ENCODE peak calls at places on chromosomes 11 and 22, in ten cellular contexts. H is glutamatergic neuron, E is hepatocyte, S is stomach, T is heart left ventricle, Z is osteoblast, F is tibial nerve, R is fibroblast of pulmonary artery, B is omental fat pad, G is upper lobe of right lung. K is an unnamed sample.
A peak's percentile ranks its signal among the peaks of the same experiment; 100 is the strongest.

GRCh38 chr11:112307617-112308016 is 47.0 kb upstream of the PLET1 start:
- DNase-seq in H (no peak), E (no peak), S (no peak), T (no peak), Z (no peak), F (no peak), R (no peak), B (no peak), G (no peak), K (no peak)

GRCh38 chr11:124402326-124402922 is 3.6 kb upstream of the OR8B3 start:
- DNase-seq in H (peak; percentile 56), E (peak; percentile 91), S (peak; percentile 30), T (peak; percentile 54), Z (peak; percentile 88), F (no peak), R (peak; percentile 92), B (peak; percentile 63), G (no peak), K (peak; percentile 21)

GRCh38 chr11:12853652-12854296 is 155.3 kb upstream of the RASSF10 start:
- DNase-seq in H (no peak), E (peak; percentile 78), S (peak; percentile 71), T (no peak), Z (no peak), F (no peak), R (peak; percentile 52), B (no peak), G (no peak), K (no peak)

GRCh38 chr11:126419801-126420729 is 64.6 kb downstream of the ST3GAL4 start:
- DNase-seq in H (no peak), E (no peak), S (no peak), T (no peak), Z (peak; percentile 83), F (no peak), R (peak; percentile 76), B (no peak), G (no peak), K (no peak)

GRCh38 chr11:71936825-71937224 is 8.0 kb downstream of the RNF121 start:
- DNase-seq in H (no peak), E (no peak), S (no peak), T (no peak), Z (no peak), F (no peak), R (peak; percentile 69), B (no peak), G (no peak), K (no peak)

GRCh38 chr22:35424081-35424480 is 24.1 kb downstream of the MCM5 start:
- DNase-seq in H (no peak), E (no peak), S (no peak), T (no peak), Z (no peak), F (no peak), R (no peak), B (no peak), G (no peak), K (no peak)

GRCh38 chr11:108154591-108154990 is 33.2 kb downstream of the ACAT1 start:
- DNase-seq in H (no peak), E (no peak), S (no peak), T (no peak), Z (no peak), F (no peak), R (no peak), B (no peak), G (no peak), K (no peak)

GRCh38 chr11:117828641-117829368 is 4.3 kb upstream of the FXYD2 start:
- DNase-seq in H (peak; percentile 75), E (peak; percentile 84), S (peak; percentile 42), T (peak; percentile 52), Z (peak; percentile 91), F (no peak), R (peak; percentile 54), B (peak; percentile 43), G (peak; percentile 69), K (no peak)

GRCh38 chr11:57646756-57647303 is 2.9 kb downstream of the YPEL4 start:
- DNase-seq in H (no peak), E (peak; percentile 34), S (no peak), T (no peak), Z (peak; percentile 11), F (no peak), R (no peak), B (no peak), G (no peak), K (no peak)

GRCh38 chr22:35894937-35895708 is 133.5 kb downstream of the RBFOX2 start:
- DNase-seq in H (no peak), E (peak; percentile 69), S (no peak), T (peak; percentile 70), Z (no peak), F (no peak), R (peak; percentile 85), B (no peak), G (no peak), K (no peak)

GRCh38 chr22:37734402-37734700 is 37.5 kb downstream of the TRIOBP start:
- DNase-seq in H (no peak), E (no peak), S (no peak), T (no peak), Z (no peak), F (no peak), R (no peak), B (no peak), G (no peak), K (no peak)

GRCh38 chr22:37731804-37732471 is 35.1 kb downstream of the TRIOBP start:
- DNase-seq in H (no peak), E (peak; percentile 81), S (peak; percentile 65), T (no peak), Z (no peak), F (no peak), R (no peak), B (no peak), G (no peak), K (no peak)

GRCh38 chr22:37733625-37734401 is 37.0 kb downstream of the TRIOBP start:
- DNase-seq in H (no peak), E (no peak), S (peak; percentile 74), T (no peak), Z (no peak), F (no peak), R (no peak), B (no peak), G (peak; percentile 75), K (no peak)

GRCh38 chr22:37732699-37733607 is 36.1 kb downstream of the TRIOBP start:
- DNase-seq in H (no peak), E (no peak), S (no peak), T (no peak), Z (no peak), F (no peak), R (no peak), B (no peak), G (no peak), K (no peak)

GRCh38 chr22:37735054-37735453 is 38.2 kb downstream of the TRIOBP start:
- DNase-seq in H (peak; percentile 85), E (peak; percentile 70), S (peak; percentile 82), T (no peak), Z (peak; percentile 93), F (no peak), R (no peak), B (no peak), G (peak; percentile 80), K (peak; percentile 50)
- TF ChIP-seq CTCF in H (peak; percentile 71), E (peak; percentile 43), S (peak; percentile 72), T (peak; percentile 37), Z (peak; percentile 47), F (peak; percentile 32), R (peak; percentile 26), B (no peak), G (peak; percentile 44), K (peak; percentile 53)

DNA sequence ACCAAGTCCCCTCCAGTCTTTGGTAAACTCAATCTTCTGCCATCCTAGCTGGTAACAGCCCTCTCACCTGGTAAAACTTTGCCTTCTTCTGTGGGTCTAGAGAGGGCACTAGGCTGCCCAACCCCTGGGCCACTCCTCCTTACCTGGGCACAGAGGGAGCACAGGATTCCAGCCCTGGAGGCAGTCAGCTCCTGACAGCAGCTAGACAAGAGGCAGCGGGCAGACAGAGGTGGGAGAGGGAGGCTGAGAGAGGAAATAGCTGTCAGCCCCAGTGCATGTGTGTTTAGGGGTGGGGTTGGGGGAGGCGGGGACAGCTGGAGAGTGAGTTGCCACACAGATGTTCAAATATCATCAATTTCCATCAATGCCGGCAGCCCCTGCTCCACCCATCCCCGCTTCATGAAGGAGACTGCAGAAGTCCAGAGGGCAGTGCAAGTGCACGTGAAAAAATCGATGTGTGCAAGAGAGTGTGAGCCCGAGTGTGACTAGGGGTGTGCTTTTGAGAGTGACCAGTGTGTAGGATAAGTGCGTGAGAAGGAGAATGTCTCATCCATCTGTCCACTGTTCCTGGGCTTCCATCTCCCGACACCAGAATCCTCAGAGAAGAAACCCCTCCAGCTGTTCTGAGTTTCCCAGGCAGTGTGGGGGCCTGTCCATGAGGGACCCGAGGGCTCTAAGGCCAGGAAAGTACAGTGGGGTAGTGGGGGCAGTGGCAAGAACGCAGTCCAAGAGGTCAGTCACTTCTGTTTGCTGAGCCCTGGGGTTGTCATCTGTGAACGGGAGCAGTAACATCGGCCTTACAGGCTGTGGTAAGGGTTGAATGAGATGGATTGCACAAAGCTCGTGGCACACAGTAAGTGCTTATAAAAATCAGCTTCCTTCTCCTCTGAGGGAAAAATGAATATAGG is at the start of gene PTGDR2:
- DNase-seq in H (no peak), E (no peak), S (no peak), T (no peak), Z (peak; percentile 89), F (no peak), R (no peak), B (no peak), G (no peak), K (no peak)
- TF ChIP-seq CTCF in H (no peak), E (no peak), S (no peak), T (no peak), Z (no peak), F (no peak), R (no peak), B (no peak), G (no peak), K (no peak)

GRCh38 chr11:20388096-20389055 is 860 bp downstream of the PRMT3 start:
- DNase-seq in H (no peak), E (no peak), S (no peak), T (no peak), Z (peak; percentile 54), F (no peak), R (peak; percentile 5), B (peak; percentile 32), G (no peak), K (no peak)

GRCh38 chr11:20387262-20388095 is at the start of gene PRMT3:
- DNase-seq in H (peak; percentile 96), E (peak; percentile 98), S (peak; percentile 97), T (peak; percentile 96), Z (peak; percentile 98), F (peak; percentile 88), R (peak; percentile 97), B (peak; percentile 73), G (peak; percentile 99), K (peak; percentile 94)
- TF ChIP-seq CTCF in H (peak; percentile 94), E (peak; percentile 100), S (peak; percentile 99), T (peak; percentile 16), Z (peak; percentile 24), F (peak; percentile 98), R (no peak), B (peak; percentile 69), G (no peak), K (peak; percentile 98)

DNA sequence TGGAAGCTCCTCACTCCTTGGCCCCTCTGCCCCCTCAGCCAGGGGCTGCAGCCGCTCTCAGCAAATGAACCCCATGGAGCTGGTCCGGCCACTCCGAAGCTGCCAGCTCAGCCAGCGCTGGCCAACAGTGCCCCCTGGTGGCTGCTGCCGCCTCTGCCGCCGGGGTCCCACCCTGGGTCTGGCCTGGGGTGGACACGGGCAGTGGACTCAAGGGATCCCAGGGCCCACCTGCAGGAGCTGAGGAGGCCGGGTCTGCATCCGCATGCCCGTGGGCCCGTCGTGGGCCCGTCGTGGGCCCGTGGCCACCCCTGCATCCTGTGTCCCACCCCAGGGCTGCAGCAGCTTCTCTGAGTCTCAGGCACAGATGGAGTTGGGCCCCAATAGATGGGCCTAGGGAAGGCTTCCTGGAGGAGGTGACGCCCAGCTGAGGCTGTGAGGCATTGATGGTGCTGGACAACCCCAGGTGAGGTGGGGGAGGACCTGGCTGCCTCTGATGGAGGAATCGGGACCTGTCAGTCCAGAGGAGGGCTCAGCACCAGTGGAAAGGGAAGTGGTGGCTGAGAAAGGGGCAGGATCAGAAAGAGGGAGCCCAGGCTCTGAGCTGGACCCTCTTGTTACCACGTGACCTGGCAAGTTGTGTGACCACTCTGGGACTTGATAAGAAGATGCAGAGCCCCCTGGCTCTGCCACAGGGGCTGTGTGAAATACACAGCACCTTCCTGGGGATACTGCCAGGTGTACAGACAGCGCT is 522.3 kb downstream of the BRD1 start:
- DNase-seq in H (peak; percentile 51), E (peak; percentile 80), S (peak; percentile 40), T (peak; percentile 38), Z (no peak), F (no peak), R (peak; percentile 0), B (peak; percentile 40), G (peak; percentile 83), K (peak; percentile 96)
- TF ChIP-seq CTCF in H (peak; percentile 66), E (peak; percentile 98), S (peak; percentile 68), T (peak; percentile 76), Z (peak; percentile 10), F (peak; percentile 83), R (peak; percentile 23), B (peak; percentile 21), G (peak; percentile 95), K (peak; percentile 95)